ENCODE peak calls at places on chromosomes 12 and 14, in ten cellular contexts. One of them, this sample, is unnamed.
A peak's percentile ranks its signal among the peaks of the same experiment; 100 is the strongest.

GRCh38 chr14:61360796-61361526 is 39.6 kb downstream of the PRKCH start:
- DNase-seq in activated naive CD8-positive, alpha-beta T cell treated with anti-CD3 and anti-CD28 coated beads for 36 hours: no peak
- DNase-seq in putamen: no peak
- DNase-seq in hippocampal formation: no peak
- DNase-seq in fibroblast of pulmonary artery: no peak
- DNase-seq in endothelial cell: no peak
- DNase-seq in stimulated activated CD8-positive, alpha-beta memory T cell treated with anti-CD3 and anti-CD28 coated beads, Interleukin-7, amount 100 ng/mL, for 24 hours: no peak
- DNase-seq in naive thymus-derived CD8-positive, alpha-beta T cell: no peak
- DNase-seq in C1 segment of cervical spinal cord: no peak
- DNase-seq in HuH-7: no peak
- DNase-seq in this sample: no peak

GRCh38 chr14:55212611-55213010 is 21.2 kb upstream of the DLGAP5 start:
- DNase-seq in activated naive CD8-positive, alpha-beta T cell treated with anti-CD3 and anti-CD28 coated beads for 36 hours: no peak
- DNase-seq in putamen: no peak
- DNase-seq in hippocampal formation: no peak
- DNase-seq in fibroblast of pulmonary artery: no peak
- DNase-seq in endothelial cell: no peak
- DNase-seq in stimulated activated CD8-positive, alpha-beta memory T cell treated with anti-CD3 and anti-CD28 coated beads, Interleukin-7, amount 100 ng/mL, for 24 hours: no peak
- DNase-seq in naive thymus-derived CD8-positive, alpha-beta T cell: no peak
- DNase-seq in C1 segment of cervical spinal cord: no peak
- DNase-seq in HuH-7: no peak
- DNase-seq in this sample: peak; percentile 81

GRCh38 chr14:105080161-105080560 is 14.9 kb upstream of the GPR132 start:
- DNase-seq in activated naive CD8-positive, alpha-beta T cell treated with anti-CD3 and anti-CD28 coated beads for 36 hours: no peak
- DNase-seq in putamen: no peak
- DNase-seq in hippocampal formation: no peak
- DNase-seq in fibroblast of pulmonary artery: no peak
- DNase-seq in endothelial cell: no peak
- DNase-seq in stimulated activated CD8-positive, alpha-beta memory T cell treated with anti-CD3 and anti-CD28 coated beads, Interleukin-7, amount 100 ng/mL, for 24 hours: no peak
- DNase-seq in naive thymus-derived CD8-positive, alpha-beta T cell: no peak
- DNase-seq in C1 segment of cervical spinal cord: no peak
- DNase-seq in HuH-7: no peak
- DNase-seq in this sample: no peak

GRCh38 chr14:99909500-99910064 is 116.4 kb downstream of the EML1 start:
- DNase-seq in activated naive CD8-positive, alpha-beta T cell treated with anti-CD3 and anti-CD28 coated beads for 36 hours: no peak
- DNase-seq in putamen: no peak
- DNase-seq in hippocampal formation: no peak
- DNase-seq in fibroblast of pulmonary artery: no peak
- DNase-seq in endothelial cell: no peak
- DNase-seq in stimulated activated CD8-positive, alpha-beta memory T cell treated with anti-CD3 and anti-CD28 coated beads, Interleukin-7, amount 100 ng/mL, for 24 hours: no peak
- DNase-seq in naive thymus-derived CD8-positive, alpha-beta T cell: no peak
- DNase-seq in C1 segment of cervical spinal cord: no peak
- DNase-seq in HuH-7: no peak
- DNase-seq in this sample: no peak

GRCh38 chr12:108235231-108235959 is 103.7 kb downstream of the CMKLR1 start:
- DNase-seq in activated naive CD8-positive, alpha-beta T cell treated with anti-CD3 and anti-CD28 coated beads for 36 hours: no peak
- DNase-seq in putamen: no peak
- DNase-seq in hippocampal formation: no peak
- DNase-seq in fibroblast of pulmonary artery: no peak
- DNase-seq in endothelial cell: no peak
- DNase-seq in stimulated activated CD8-positive, alpha-beta memory T cell treated with anti-CD3 and anti-CD28 coated beads, Interleukin-7, amount 100 ng/mL, for 24 hours: no peak
- DNase-seq in naive thymus-derived CD8-positive, alpha-beta T cell: no peak
- DNase-seq in C1 segment of cervical spinal cord: no peak
- DNase-seq in HuH-7: no peak
- DNase-seq in this sample: no peak

GRCh38 chr14:36070056-36071043 is 106.2 kb downstream of the PTCSC3 start:
- DNase-seq in activated naive CD8-positive, alpha-beta T cell treated with anti-CD3 and anti-CD28 coated beads for 36 hours: peak; percentile 42
- DNase-seq in putamen: peak; percentile 49
- DNase-seq in hippocampal formation: peak; percentile 64
- DNase-seq in fibroblast of pulmonary artery: peak; percentile 65
- DNase-seq in endothelial cell: peak; percentile 75
- DNase-seq in stimulated activated CD8-positive, alpha-beta memory T cell treated with anti-CD3 and anti-CD28 coated beads, Interleukin-7, amount 100 ng/mL, for 24 hours: peak; percentile 6
- DNase-seq in naive thymus-derived CD8-positive, alpha-beta T cell: no peak
- DNase-seq in C1 segment of cervical spinal cord: peak; percentile 25
- DNase-seq in HuH-7: peak; percentile 17
- DNase-seq in this sample: peak; percentile 83

GRCh38 chr14:22814945-22815713 is at the start of gene SLC7A7:
- DNase-seq in activated naive CD8-positive, alpha-beta T cell treated with anti-CD3 and anti-CD28 coated beads for 36 hours: no peak
- DNase-seq in putamen: no peak
- DNase-seq in hippocampal formation: no peak
- DNase-seq in fibroblast of pulmonary artery: peak; percentile 56
- DNase-seq in endothelial cell: no peak
- DNase-seq in stimulated activated CD8-positive, alpha-beta memory T cell treated with anti-CD3 and anti-CD28 coated beads, Interleukin-7, amount 100 ng/mL, for 24 hours: no peak
- DNase-seq in naive thymus-derived CD8-positive, alpha-beta T cell: no peak
- DNase-seq in C1 segment of cervical spinal cord: no peak
- DNase-seq in HuH-7: no peak
- DNase-seq in this sample: no peak

GRCh38 chr14:74401504-74402241 is 24.3 kb downstream of the SYNDIG1L start:
- DNase-seq in activated naive CD8-positive, alpha-beta T cell treated with anti-CD3 and anti-CD28 coated beads for 36 hours: peak; percentile 76
- DNase-seq in putamen: no peak
- DNase-seq in hippocampal formation: no peak
- DNase-seq in fibroblast of pulmonary artery: no peak
- DNase-seq in endothelial cell: peak; percentile 37
- DNase-seq in stimulated activated CD8-positive, alpha-beta memory T cell treated with anti-CD3 and anti-CD28 coated beads, Interleukin-7, amount 100 ng/mL, for 24 hours: peak; percentile 18
- DNase-seq in naive thymus-derived CD8-positive, alpha-beta T cell: peak; percentile 71
- DNase-seq in C1 segment of cervical spinal cord: no peak
- DNase-seq in HuH-7: no peak
- DNase-seq in this sample: no peak

GRCh38 chr12:6872073-6873048 is 742 bp downstream of the SPSB2 start:
- DNase-seq in activated naive CD8-positive, alpha-beta T cell treated with anti-CD3 and anti-CD28 coated beads for 36 hours: peak; percentile 89
- DNase-seq in putamen: peak; percentile 73
- DNase-seq in hippocampal formation: peak; percentile 65
- DNase-seq in fibroblast of pulmonary artery: peak; percentile 70
- DNase-seq in endothelial cell: peak; percentile 95
- DNase-seq in stimulated activated CD8-positive, alpha-beta memory T cell treated with anti-CD3 and anti-CD28 coated beads, Interleukin-7, amount 100 ng/mL, for 24 hours: peak; percentile 71
- DNase-seq in naive thymus-derived CD8-positive, alpha-beta T cell: peak; percentile 84
- DNase-seq in C1 segment of cervical spinal cord: peak; percentile 55
- DNase-seq in HuH-7: peak; percentile 87
- DNase-seq in this sample: peak; percentile 92

GRCh38 chr12:113435367-113435766 is 13.2 kb downstream of the SDSL start:
- DNase-seq in activated naive CD8-positive, alpha-beta T cell treated with anti-CD3 and anti-CD28 coated beads for 36 hours: no peak
- DNase-seq in putamen: no peak
- DNase-seq in hippocampal formation: no peak
- DNase-seq in fibroblast of pulmonary artery: no peak
- DNase-seq in endothelial cell: no peak
- DNase-seq in stimulated activated CD8-positive, alpha-beta memory T cell treated with anti-CD3 and anti-CD28 coated beads, Interleukin-7, amount 100 ng/mL, for 24 hours: no peak
- DNase-seq in naive thymus-derived CD8-positive, alpha-beta T cell: no peak
- DNase-seq in C1 segment of cervical spinal cord: no peak
- DNase-seq in HuH-7: no peak
- DNase-seq in this sample: no peak

GRCh38 chr14:62066304-62066703 is 304.1 kb downstream of the SNAPC1 start:
- DNase-seq in activated naive CD8-positive, alpha-beta T cell treated with anti-CD3 and anti-CD28 coated beads for 36 hours: no peak
- DNase-seq in putamen: no peak
- DNase-seq in hippocampal formation: no peak
- DNase-seq in fibroblast of pulmonary artery: no peak
- DNase-seq in endothelial cell: no peak
- DNase-seq in stimulated activated CD8-positive, alpha-beta memory T cell treated with anti-CD3 and anti-CD28 coated beads, Interleukin-7, amount 100 ng/mL, for 24 hours: no peak
- DNase-seq in naive thymus-derived CD8-positive, alpha-beta T cell: no peak
- DNase-seq in C1 segment of cervical spinal cord: no peak
- DNase-seq in HuH-7: no peak
- DNase-seq in this sample: no peak

GRCh38 chr12:26642361-26642760 is 190.6 kb downstream of the ITPR2 start:
- DNase-seq in activated naive CD8-positive, alpha-beta T cell treated with anti-CD3 and anti-CD28 coated beads for 36 hours: no peak
- DNase-seq in putamen: no peak
- DNase-seq in hippocampal formation: no peak
- DNase-seq in fibroblast of pulmonary artery: peak; percentile 68
- DNase-seq in endothelial cell: no peak
- DNase-seq in stimulated activated CD8-positive, alpha-beta memory T cell treated with anti-CD3 and anti-CD28 coated beads, Interleukin-7, amount 100 ng/mL, for 24 hours: no peak
- DNase-seq in naive thymus-derived CD8-positive, alpha-beta T cell: no peak
- DNase-seq in C1 segment of cervical spinal cord: no peak
- DNase-seq in HuH-7: no peak
- DNase-seq in this sample: no peak

GRCh38 chr14:93538411-93538810 is 107.7 kb downstream of the UNC79 start:
- DNase-seq in activated naive CD8-positive, alpha-beta T cell treated with anti-CD3 and anti-CD28 coated beads for 36 hours: no peak
- DNase-seq in putamen: no peak
- DNase-seq in hippocampal formation: no peak
- DNase-seq in fibroblast of pulmonary artery: peak; percentile 2
- DNase-seq in endothelial cell: peak; percentile 16
- DNase-seq in stimulated activated CD8-positive, alpha-beta memory T cell treated with anti-CD3 and anti-CD28 coated beads, Interleukin-7, amount 100 ng/mL, for 24 hours: no peak
- DNase-seq in naive thymus-derived CD8-positive, alpha-beta T cell: no peak
- DNase-seq in C1 segment of cervical spinal cord: no peak
- DNase-seq in HuH-7: no peak
- DNase-seq in this sample: peak; percentile 50

GRCh38 chr12:116015525-116015924 is 262.0 kb downstream of the MED13L start:
- DNase-seq in activated naive CD8-positive, alpha-beta T cell treated with anti-CD3 and anti-CD28 coated beads for 36 hours: no peak
- DNase-seq in putamen: peak; percentile 41
- DNase-seq in hippocampal formation: peak; percentile 72
- DNase-seq in fibroblast of pulmonary artery: peak; percentile 76
- DNase-seq in endothelial cell: no peak
- DNase-seq in stimulated activated CD8-positive, alpha-beta memory T cell treated with anti-CD3 and anti-CD28 coated beads, Interleukin-7, amount 100 ng/mL, for 24 hours: no peak
- DNase-seq in naive thymus-derived CD8-positive, alpha-beta T cell: peak; percentile 16
- DNase-seq in C1 segment of cervical spinal cord: no peak
- DNase-seq in HuH-7: peak; percentile 6
- DNase-seq in this sample: peak; percentile 20

GRCh38 chr14:76770521-76771431 is 9.5 kb downstream of the VASH1 start:
- DNase-seq in activated naive CD8-positive, alpha-beta T cell treated with anti-CD3 and anti-CD28 coated beads for 36 hours: no peak
- DNase-seq in putamen: no peak
- DNase-seq in hippocampal formation: no peak
- DNase-seq in fibroblast of pulmonary artery: no peak
- DNase-seq in endothelial cell: no peak
- DNase-seq in stimulated activated CD8-positive, alpha-beta memory T cell treated with anti-CD3 and anti-CD28 coated beads, Interleukin-7, amount 100 ng/mL, for 24 hours: no peak
- DNase-seq in naive thymus-derived CD8-positive, alpha-beta T cell: no peak
- DNase-seq in C1 segment of cervical spinal cord: no peak
- DNase-seq in HuH-7: no peak
- DNase-seq in this sample: no peak

GRCh38 chr14:103500148-103500990 is 22.3 kb downstream of the CKB start:
- DNase-seq in activated naive CD8-positive, alpha-beta T cell treated with anti-CD3 and anti-CD28 coated beads for 36 hours: peak; percentile 74
- DNase-seq in putamen: peak; percentile 88
- DNase-seq in hippocampal formation: peak; percentile 95
- DNase-seq in fibroblast of pulmonary artery: peak; percentile 89
- DNase-seq in endothelial cell: peak; percentile 90
- DNase-seq in stimulated activated CD8-positive, alpha-beta memory T cell treated with anti-CD3 and anti-CD28 coated beads, Interleukin-7, amount 100 ng/mL, for 24 hours: peak; percentile 68
- DNase-seq in naive thymus-derived CD8-positive, alpha-beta T cell: peak; percentile 73
- DNase-seq in C1 segment of cervical spinal cord: peak; percentile 77
- DNase-seq in HuH-7: peak; percentile 73
- DNase-seq in this sample: peak; percentile 83

GRCh38 chr14:24681056-24681455 is 47.1 kb upstream of the GZMB start:
- DNase-seq in activated naive CD8-positive, alpha-beta T cell treated with anti-CD3 and anti-CD28 coated beads for 36 hours: no peak
- DNase-seq in putamen: no peak
- DNase-seq in hippocampal formation: no peak
- DNase-seq in fibroblast of pulmonary artery: no peak
- DNase-seq in endothelial cell: no peak
- DNase-seq in stimulated activated CD8-positive, alpha-beta memory T cell treated with anti-CD3 and anti-CD28 coated beads, Interleukin-7, amount 100 ng/mL, for 24 hours: no peak
- DNase-seq in naive thymus-derived CD8-positive, alpha-beta T cell: no peak
- DNase-seq in C1 segment of cervical spinal cord: no peak
- DNase-seq in HuH-7: no peak
- DNase-seq in this sample: no peak

GRCh38 chr14:54747616-54748015 is 155.0 kb downstream of the GCH1 start:
- DNase-seq in activated naive CD8-positive, alpha-beta T cell treated with anti-CD3 and anti-CD28 coated beads for 36 hours: no peak
- DNase-seq in putamen: no peak
- DNase-seq in hippocampal formation: no peak
- DNase-seq in fibroblast of pulmonary artery: no peak
- DNase-seq in endothelial cell: no peak
- DNase-seq in stimulated activated CD8-positive, alpha-beta memory T cell treated with anti-CD3 and anti-CD28 coated beads, Interleukin-7, amount 100 ng/mL, for 24 hours: no peak
- DNase-seq in naive thymus-derived CD8-positive, alpha-beta T cell: no peak
- DNase-seq in C1 segment of cervical spinal cord: no peak
- DNase-seq in HuH-7: no peak
- DNase-seq in this sample: no peak

GRCh38 chr14:45287609-45288008 is 34.6 kb upstream of the MIS18BP1 start:
- DNase-seq in activated naive CD8-positive, alpha-beta T cell treated with anti-CD3 and anti-CD28 coated beads for 36 hours: no peak
- DNase-seq in putamen: peak; percentile 7
- DNase-seq in hippocampal formation: no peak
- DNase-seq in fibroblast of pulmonary artery: no peak
- DNase-seq in endothelial cell: no peak
- DNase-seq in stimulated activated CD8-positive, alpha-beta memory T cell treated with anti-CD3 and anti-CD28 coated beads, Interleukin-7, amount 100 ng/mL, for 24 hours: no peak
- DNase-seq in naive thymus-derived CD8-positive, alpha-beta T cell: no peak
- DNase-seq in C1 segment of cervical spinal cord: no peak
- DNase-seq in HuH-7: no peak
- DNase-seq in this sample: no peak

GRCh38 chr12:101967506-101967905 is 90.1 kb downstream of the DRAM1 start:
- DNase-seq in activated naive CD8-positive, alpha-beta T cell treated with anti-CD3 and anti-CD28 coated beads for 36 hours: no peak
- DNase-seq in putamen: no peak
- DNase-seq in hippocampal formation: no peak
- DNase-seq in fibroblast of pulmonary artery: no peak
- DNase-seq in endothelial cell: no peak
- DNase-seq in stimulated activated CD8-positive, alpha-beta memory T cell treated with anti-CD3 and anti-CD28 coated beads, Interleukin-7, amount 100 ng/mL, for 24 hours: no peak
- DNase-seq in naive thymus-derived CD8-positive, alpha-beta T cell: peak; percentile 64
- DNase-seq in C1 segment of cervical spinal cord: no peak
- DNase-seq in HuH-7: no peak
- DNase-seq in this sample: no peak

GRCh38 chr12:94831081-94831747 is 172.3 kb downstream of the NDUFA12 start:
- DNase-seq in activated naive CD8-positive, alpha-beta T cell treated with anti-CD3 and anti-CD28 coated beads for 36 hours: peak; percentile 42
- DNase-seq in putamen: peak; percentile 14
- DNase-seq in hippocampal formation: no peak
- DNase-seq in fibroblast of pulmonary artery: no peak
- DNase-seq in endothelial cell: no peak
- DNase-seq in stimulated activated CD8-positive, alpha-beta memory T cell treated with anti-CD3 and anti-CD28 coated beads, Interleukin-7, amount 100 ng/mL, for 24 hours: no peak
- DNase-seq in naive thymus-derived CD8-positive, alpha-beta T cell: peak; percentile 27
- DNase-seq in C1 segment of cervical spinal cord: peak; percentile 24
- DNase-seq in HuH-7: no peak
- DNase-seq in this sample: no peak

GRCh38 chr14:33201116-33201515 is 262.4 kb downstream of the NPAS3 start:
- DNase-seq in activated naive CD8-positive, alpha-beta T cell treated with anti-CD3 and anti-CD28 coated beads for 36 hours: no peak
- DNase-seq in putamen: no peak
- DNase-seq in hippocampal formation: no peak
- DNase-seq in fibroblast of pulmonary artery: no peak
- DNase-seq in endothelial cell: no peak
- DNase-seq in stimulated activated CD8-positive, alpha-beta memory T cell treated with anti-CD3 and anti-CD28 coated beads, Interleukin-7, amount 100 ng/mL, for 24 hours: no peak
- DNase-seq in naive thymus-derived CD8-positive, alpha-beta T cell: no peak
- DNase-seq in C1 segment of cervical spinal cord: no peak
- DNase-seq in HuH-7: no peak
- DNase-seq in this sample: no peak

GRCh38 chr14:62003701-62004100 is 241.5 kb downstream of the SNAPC1 start:
- DNase-seq in activated naive CD8-positive, alpha-beta T cell treated with anti-CD3 and anti-CD28 coated beads for 36 hours: no peak
- DNase-seq in putamen: no peak
- DNase-seq in hippocampal formation: no peak
- DNase-seq in fibroblast of pulmonary artery: no peak
- DNase-seq in endothelial cell: no peak
- DNase-seq in stimulated activated CD8-positive, alpha-beta memory T cell treated with anti-CD3 and anti-CD28 coated beads, Interleukin-7, amount 100 ng/mL, for 24 hours: no peak
- DNase-seq in naive thymus-derived CD8-positive, alpha-beta T cell: no peak
- DNase-seq in C1 segment of cervical spinal cord: no peak
- DNase-seq in HuH-7: no peak
- DNase-seq in this sample: no peak

This sample was measured in HAP-1.